ENCODE peak calls at places on chromosomes 6 and 20, in eight cellular contexts. J is GM23338, R is mesendoderm, B is prostate gland, F is psoas muscle, A is body of pancreas, Z is breast epithelium, D is left lung. H is an unnamed sample.

GRCh38 chr20:23320317-23320716 is 30.3 kb upstream of the NXT1 start:
- DNase-seq in R (no peak), F (no peak), J (peak; percentile 47), D (no peak), A (no peak), Z (no peak), B (no peak), H (no peak)

GRCh38 chr6:163414367-163415175 is at the start of gene QKI:
- DNase-seq in A (peak; percentile 84), J (peak; percentile 60), D (peak; percentile 96), Z (peak; percentile 70), R (peak; percentile 70), B (peak; percentile 84), F (peak; percentile 95), H (peak; percentile 83)

GRCh38 chr20:41178904-41179432 is 41.6 kb downstream of the PLCG1 start:
- DNase-seq in J (no peak), A (no peak), B (no peak), D (no peak), F (no peak), Z (peak; percentile 24), R (no peak), H (no peak)

GRCh38 chr6:157469378-157469777 is 88.4 kb downstream of the ZDHHC14 start:
- DNase-seq in Z (no peak), J (no peak), A (no peak), F (no peak), B (no peak), D (no peak), R (no peak), H (no peak)

GRCh38 chr6:136510782-136511181 is 39.4 kb downstream of the MAP7 start:
- DNase-seq in D (no peak), B (no peak), F (no peak), R (no peak), Z (no peak), J (no peak), A (no peak), H (no peak)

GRCh38 chr20:48205786-48206185 is 420.5 kb upstream of the SULF2 start:
- DNase-seq in R (peak; percentile 58), F (no peak), D (no peak), J (no peak), Z (no peak), B (no peak), A (no peak), H (no peak)

GRCh38 chr20:49942303-49942702 is 6.1 kb downstream of the RNF114 start:
- DNase-seq in D (no peak), Z (no peak), F (no peak), J (no peak), A (no peak), R (no peak), B (no peak), H (no peak)

GRCh38 chr20:57909763-57910331 is 200.0 kb upstream of the PMEPA1 start:
- DNase-seq in D (no peak), B (no peak), F (no peak), Z (no peak), J (no peak), A (no peak), R (no peak), H (no peak)

GRCh38 chr20:63873477-63873971 is 8.5 kb downstream of the TPD52L2 start:
- DNase-seq in J (no peak), F (no peak), R (no peak), D (peak; percentile 87), Z (no peak), B (no peak), A (no peak), H (no peak)

GRCh38 chr6:169806718-169807117 is 55.3 kb downstream of the ERMARD start:
- DNase-seq in B (no peak), D (no peak), A (no peak), Z (no peak), J (no peak), R (no peak), F (no peak), H (no peak)

GRCh38 chr20:60428651-60429050 is 470.4 kb downstream of the CDH26 start:
- DNase-seq in D (no peak), J (no peak), R (no peak), A (no peak), B (no peak), F (no peak), Z (no peak), H (no peak)

GRCh38 chr20:11130554-11131166 is 456.9 kb upstream of the JAG1 start:
- DNase-seq in R (no peak), J (no peak), A (no peak), B (no peak), D (no peak), Z (no peak), F (no peak), H (no peak)

GRCh38 chr6:17418281-17419188 is 25.1 kb downstream of the CAP2 start:
- DNase-seq in B (no peak), R (peak; percentile 95), Z (no peak), F (peak; percentile 55), A (no peak), D (no peak), J (no peak), H (no peak)

GRCh38 chr20:37921341-37921929 is 18.5 kb downstream of the VSTM2L start:
- DNase-seq in Z (no peak), J (no peak), D (no peak), F (no peak), B (no peak), A (no peak), R (no peak), H (no peak)

GRCh38 chr6:37882724-37883413 is 63.3 kb downstream of the ZFAND3 start:
- DNase-seq in Z (no peak), J (no peak), F (no peak), D (no peak), B (no peak), R (no peak), A (no peak), H (no peak)

GRCh38 chr6:11921017-11921438 is 91.1 kb upstream of the HIVEP1 start:
- DNase-seq in B (no peak), R (peak; percentile 86), Z (no peak), J (no peak), A (no peak), D (no peak), F (peak; percentile 69), H (no peak)

GRCh38 chr6:27890351-27891299 is 21.6 kb downstream of the OR2B2 start:
- DNase-seq in J (peak; percentile 93), A (no peak), R (peak; percentile 98), F (peak; percentile 58), B (peak; percentile 58), D (peak; percentile 86), Z (peak; percentile 35), H (peak; percentile 71)

GRCh38 chr20:3258429-3258828 is 19.4 kb upstream of the SLC4A11 start:
- DNase-seq in R (no peak), D (no peak), Z (no peak), J (peak; percentile 40), A (no peak), B (no peak), F (no peak), H (no peak)

GRCh38 chr6:161436106-161436876 is 162.4 kb upstream of the AGPAT4 start:
- DNase-seq in A (no peak), J (no peak), B (no peak), D (no peak), R (no peak), Z (no peak), F (no peak), H (no peak)

GRCh38 chr20:37314617-37315292 is 25.3 kb downstream of the MANBAL start:
- DNase-seq in D (no peak), F (peak; percentile 80), B (no peak), A (no peak), J (no peak), R (peak; percentile 95), Z (no peak), H (no peak)

GRCh38 chr6:150894935-150895686 is 29.6 kb downstream of the MTHFD1L start:
- DNase-seq in F (no peak), B (no peak), J (no peak), A (no peak), D (no peak), Z (no peak), R (no peak), H (no peak)

GRCh38 chr6:81749704-81750103 is 2.8 kb downstream of the TENT5A start:
- DNase-seq in D (no peak), A (no peak), J (no peak), R (no peak), F (no peak), Z (no peak), B (no peak), H (no peak)

GRCh38 chr6:110170081-110170480 is 9.4 kb downstream of the WASF1 start:
- DNase-seq in A (no peak), J (peak; percentile 16), B (no peak), D (no peak), Z (no peak), R (no peak), F (no peak), H (no peak)
- H3K36me3 ChIP-seq in A (no peaks in the 10 kb centered on the region), J (no peaks in the 10 kb centered on the region), B (no peaks in the 10 kb centered on the region), D (no peaks in the 10 kb centered on the region), Z (no peaks in the 10 kb centered on the region), R (no peaks in the 10 kb centered on the region), F (no peaks in the 10 kb centered on the region), H (no peaks in the 10 kb centered on the region)

GRCh38 chr6:73348550-73349204 is 5.4 kb downstream of the DPPA5 start:
- DNase-seq in F (no peak), A (no peak), B (no peak), R (no peak), Z (no peak), D (no peak), J (peak; percentile 42), H (no peak)

GRCh38 chr6:73354389-73354651 is 244 bp upstream of the DPPA5 start:
- DNase-seq in B (no peak), F (no peak), Z (no peak), D (no peak), R (no peak), J (no peak), A (no peak), H (no peak)

GRCh38 chr6:73353636-73354388 is at the start of gene DPPA5:
- DNase-seq in F (no peak), R (no peak), B (no peak), Z (no peak), A (no peak), J (peak; percentile 50), D (no peak), H (no peak)

GRCh38 chr6:73349311-73349710 is 4.8 kb downstream of the DPPA5 start:
- DNase-seq in J (peak; percentile 93), D (no peak), A (no peak), R (peak; percentile 60), B (no peak), Z (no peak), F (no peak), H (no peak)
- H3K4me3 ChIP-seq in J (peak overlapping the region; percentile 5), D (no peak overlapping the region), A (no peak overlapping the region), R (no peak overlapping the region), B (no peak overlapping the region), Z (no peak overlapping the region), F (no peak overlapping the region), H (no peak overlapping the region)

GRCh38 chr6:154821638-154822037 is 88.4 kb downstream of the SCAF8 start:
- DNase-seq in B (no peak), R (no peak), Z (no peak), D (no peak), J (no peak), A (no peak), F (no peak), H (no peak)
- H3K36me3 ChIP-seq in B (no peaks in the 10 kb centered on the region), R (peaks cover 3% of the 10 kb centered on the region), Z (no peaks in the 10 kb centered on the region), D (no peaks in the 10 kb centered on the region), J (peaks cover 29% of the 10 kb centered on the region), A (peaks cover 12% of the 10 kb centered on the region), F (no peaks in the 10 kb centered on the region), H (peaks cover 36% of the 10 kb centered on the region)

DNA sequence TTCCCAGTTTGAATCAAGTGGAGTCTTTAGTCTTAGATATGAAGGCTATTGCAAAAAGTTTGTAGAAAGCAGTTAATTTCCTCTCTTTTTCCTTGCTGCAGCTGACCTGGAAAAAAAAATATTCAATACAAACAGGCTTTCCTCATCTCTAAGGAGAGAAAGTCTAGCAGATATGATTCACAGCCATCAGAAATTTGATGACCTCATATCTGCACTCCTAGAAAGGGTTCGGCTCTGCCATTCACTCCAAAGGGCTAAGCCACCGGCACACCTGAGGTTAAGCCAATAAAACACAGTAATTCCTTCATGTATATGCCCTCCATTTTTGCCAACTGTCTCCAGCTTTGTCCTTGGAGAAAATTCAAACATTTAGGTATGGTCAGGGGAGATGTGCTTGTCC is 18.8 kb upstream of the LY86 start:
- DNase-seq in F (no peak), B (no peak), A (no peak), J (no peak), D (no peak), R (no peak), Z (no peak), H (no peak)
- H3K4me3 ChIP-seq in F (no peak overlapping the region), B (no peak overlapping the region), A (no peak overlapping the region), J (no peak overlapping the region), D (no peak overlapping the region), R (no peak overlapping the region), Z (no peak overlapping the region), H (no peak overlapping the region)

H was measured in CD8-positive, alpha-beta T cell.